ENCODE peak calls at places on chromosomes 12 and 14, in four cellular contexts. H is fibroblast of mammary gland; Y is activated T-helper 1 cell treated with anti-CD3 and anti-CD28 coated beads, Interleukin-2, amount 50 U/mL, for 16 hours; J is stromal cell of bone marrow. R is an unnamed sample.

GRCh38 chr12:7966558-7966957 is 30.6 kb upstream of the SLC2A3 start:
- DNase-seq in H (peak; percentile 66), Y (no peak), J (no peak), R (no peak)

GRCh38 chr12:32053881-32054624 is 52.6 kb upstream of the BICD1 start:
- DNase-seq in H (no peak), Y (no peak), J (no peak), R (no peak)

GRCh38 chr14:97462081-97462480 is 664.9 kb downstream of the VRK1 start:
- DNase-seq in H (no peak), Y (no peak), J (no peak), R (no peak)

GRCh38 chr12:14955876-14956811 is 5.3 kb downstream of the ARHGDIB start:
- DNase-seq in H (no peak), Y (no peak), J (no peak), R (no peak)

GRCh38 chr14:51331651-51332367 is 91.8 kb downstream of the TMX1 start:
- DNase-seq in H (no peak), Y (no peak), J (no peak), R (no peak)

GRCh38 chr12:65597527-65597926 is 226.8 kb upstream of the HMGA2 start:
- DNase-seq in H (no peak), Y (no peak), J (no peak), R (no peak)

GRCh38 chr12:52672321-52672933 is 7.8 kb downstream of the KRT1 start:
- DNase-seq in H (no peak), Y (no peak), J (no peak), R (no peak)

GRCh38 chr14:94021001-94021400 is 5.1 kb upstream of the OTUB2 start:
- DNase-seq in H (peak; percentile 46), Y (no peak), J (no peak), R (no peak)

GRCh38 chr14:101506211-101506920 is 54.9 kb upstream of the DIO3 start:
- DNase-seq in H (no peak), Y (no peak), J (no peak), R (no peak)

GRCh38 chr12:47793015-47793681 is 20.1 kb downstream of the SLC48A1 start:
- DNase-seq in H (no peak), Y (no peak), J (no peak), R (no peak)

GRCh38 chr12:68538722-68539614 is 71.7 kb upstream of the RAP1B start:
- DNase-seq in H (peak; percentile 70), Y (peak; percentile 7), J (peak; percentile 67), R (no peak)

GRCh38 chr12:100576311-100577036 is 3.0 kb downstream of the GAS2L3 start:
- DNase-seq in H (peak; percentile 88), Y (no peak), J (peak; percentile 72), R (peak; percentile 67)

GRCh38 chr12:45648070-45648469 is 81.4 kb upstream of the ARID2 start:
- DNase-seq in H (no peak), Y (no peak), J (no peak), R (no peak)

GRCh38 chr12:71556881-71557280 is 106.8 kb downstream of the ZFC3H1 start:
- DNase-seq in H (peak; percentile 91), Y (no peak), J (peak; percentile 73), R (peak; percentile 70)

GRCh38 chr12:77591959-77592358 is 238.7 kb upstream of the NAV3 start:
- DNase-seq in H (no peak), Y (no peak), J (no peak), R (no peak)

GRCh38 chr12:95788637-95789036 is 1.9 kb downstream of the NTN4 start:
- DNase-seq in H (peak; percentile 54), Y (no peak), J (no peak), R (no peak)

GRCh38 chr14:104218361-104219180 is 80.2 kb downstream of the KIF26A start:
- DNase-seq in H (no peak), Y (no peak), J (no peak), R (no peak)

GRCh38 chr14:22319526-22320352 is 269.3 kb downstream of the DAD1 start:
- DNase-seq in H (peak; percentile 64), Y (no peak), J (no peak), R (peak; percentile 25)

GRCh38 chr12:54988402-54989054 is 4.0 kb upstream of the TESPA1 start:
- DNase-seq in H (peak; percentile 56), Y (no peak), J (no peak), R (no peak)

GRCh38 chr12:92593734-92594402 is 108.9 kb upstream of the PLEKHG7 start:
- DNase-seq in H (peak; percentile 95), Y (peak; percentile 66), J (peak; percentile 68), R (peak; percentile 87)

GRCh38 chr12:48028541-48029400 is 24.5 kb upstream of the COL2A1 start:
- DNase-seq in H (no peak), Y (no peak), J (no peak), R (no peak)

GRCh38 chr12:63964301-63964700 is 119.8 kb downstream of the SRGAP1 start:
- DNase-seq in H (no peak), Y (no peak), J (no peak), R (no peak)

GRCh38 chr14:89391123-89391522 is 25.9 kb downstream of the FOXN3 start:
- DNase-seq in H (peak; percentile 19), Y (no peak), J (no peak), R (no peak)

GRCh38 chr14:89844508-89844907 is 110.0 kb downstream of the EFCAB11 start:
- DNase-seq in H (no peak), Y (no peak), J (no peak), R (no peak)

GRCh38 chr14:69081271-69081670 is 71.6 kb downstream of the DCAF5 start:
- DNase-seq in H (no peak), Y (no peak), J (no peak), R (no peak)

GRCh38 chr12:96425321-96425720 is 25.1 kb upstream of the CDK17 start:
- DNase-seq in H (peak; percentile 100), Y (no peak), J (peak; percentile 88), R (peak; percentile 97)

GRCh38 chr12:85733984-85734383 is 102.2 kb downstream of the RASSF9 start:
- DNase-seq in H (peak; percentile 50), Y (no peak), J (no peak), R (no peak)

GRCh38 chr12:117012189-117012805 is 86.9 kb downstream of the TESC start:
- DNase-seq in H (peak; percentile 63), Y (no peak), J (peak; percentile 34), R (peak; percentile 64)

R was measured in AG09309.